ENCODE peak calls at places on chromosomes 2 and 18, in six cellular contexts. H is HepG2, E is K562, S is HCT116, I is SK-N-SH, K is H1. X is an unnamed sample.

GRCh38 chr2:7037340-7038333 is 120.4 kb downstream of the RNF144A start:
- DNase-seq in S (peak), K (no peak), E (peak), I (peak), H (peak), X (peak)

GRCh38 chr2:66925128-66925527 is 472.0 kb upstream of the ETAA1 start:
- DNase-seq in K (no peak), S (no peak), H (no peak), I (no peak), E (no peak), X (peak)

GRCh38 chr2:51247252-51247651 is 215.3 kb upstream of the NRXN1 start:
- DNase-seq in S (no peak), H (no peak), I (no peak), E (no peak), K (no peak), X (no peak)

GRCh38 chr2:219122197-219122965 is 38.2 kb downstream of the NHEJ1 start:
- DNase-seq in I (no peak), E (no peak), K (no peak), H (no peak), S (no peak), X (no peak)

GRCh38 chr18:58533771-58534170 is 95.1 kb downstream of the ALPK2 start:
- DNase-seq in H (no peak), E (no peak), I (no peak), S (no peak), K (no peak), X (no peak)

GRCh38 chr18:1090758-1091157 is 186.1 kb downstream of the ADCYAP1 start:
- DNase-seq in E (no peak), H (no peak), S (no peak), I (no peak), K (no peak), X (no peak)

GRCh38 chr2:192194866-192195547 is at the start of gene TMEFF2:
- DNase-seq in E (peak), I (peak), H (peak), S (no peak), K (peak), X (no peak)

GRCh38 chr2:45267062-45267702 is 257.9 kb upstream of the SIX2 start:
- DNase-seq in I (no peak), S (no peak), K (no peak), E (no peak), H (peak), X (no peak)

GRCh38 chr18:12359515-12359927 is 17.5 kb downstream of the AFG3L2 start:
- DNase-seq in I (no peak), S (no peak), H (no peak), E (no peak), K (no peak), X (no peak)

GRCh38 chr2:42918671-42919335 is 126.4 kb upstream of the HAAO start:
- DNase-seq in E (no peak), K (no peak), H (no peak), I (no peak), S (no peak), X (no peak)

GRCh38 chr2:154507186-154507585 is 191.3 kb upstream of the KCNJ3 start:
- DNase-seq in H (no peak), E (no peak), K (no peak), S (peak), I (peak), X (no peak)

GRCh38 chr2:176997074-176997791 is 215.4 kb upstream of the HNRNPA3 start:
- DNase-seq in E (no peak), H (peak), K (no peak), S (peak), I (no peak), X (no peak)

GRCh38 chr2:15889800-15890498 is 50.4 kb upstream of the MYCN start:
- DNase-seq in E (no peak), K (no peak), H (no peak), I (no peak), S (no peak), X (no peak)

GRCh38 chr18:56890632-56891031 is 239.5 kb downstream of the WDR7 start:
- DNase-seq in K (no peak), H (peak), E (no peak), I (no peak), S (no peak), X (no peak)

GRCh38 chr2:95313296-95314265 is 16.4 kb downstream of the KCNIP3 start:
- DNase-seq in S (no peak), E (no peak), K (no peak), H (no peak), I (no peak), X (peak)

GRCh38 chr2:101912545-101912944 is 79.2 kb upstream of the IL1R2 start:
- DNase-seq in H (no peak), I (no peak), E (no peak), K (no peak), S (no peak), X (no peak)

GRCh38 chr2:118983133-118983532 is 41.1 kb downstream of the MARCO start:
- DNase-seq in E (no peak), K (no peak), I (no peak), H (no peak), S (no peak), X (no peak)

GRCh38 chr18:45008694-45009372 is 328.1 kb downstream of the SETBP1 start:
- DNase-seq in H (no peak), E (no peak), I (no peak), S (no peak), K (no peak), X (no peak)

GRCh38 chr2:137031731-137032130 is 266.4 kb downstream of the THSD7B start:
- DNase-seq in H (no peak), K (no peak), E (no peak), I (no peak), S (no peak), X (no peak)

GRCh38 chr2:86221066-86221684 is 21.9 kb downstream of the MRPL35 start:
- DNase-seq in S (peak), K (no peak), E (peak), H (peak), I (peak), X (peak)

GRCh38 chr2:16739778-16740581 is 74.3 kb upstream of the CYRIA start:
- DNase-seq in I (no peak), K (no peak), S (no peak), E (no peak), H (no peak), X (peak)

GRCh38 chr2:43238176-43238575 is 11.8 kb upstream of the ZFP36L2 start:
- DNase-seq in H (no peak), E (no peak), K (no peak), S (no peak), I (no peak), X (no peak)

GRCh38 chr18:45324489-45325111 is 290.7 kb upstream of the SLC14A2 start:
- DNase-seq in I (no peak), E (no peak), H (no peak), S (no peak), K (peak), X (peak)

GRCh38 chr2:221488134-221488807 is 83.8 kb downstream of the EPHA4 start:
- DNase-seq in E (no peak), H (no peak), I (no peak), S (no peak), K (no peak), X (no peak)

GRCh38 chr2:147177449-147177848 is 667.4 kb upstream of the ACVR2A start:
- DNase-seq in I (no peak), S (no peak), H (no peak), E (no peak), K (no peak), X (no peak)

GRCh38 chr2:43075054-43075593 is 151.3 kb downstream of the ZFP36L2 start:
- DNase-seq in E (no peak), I (peak), K (no peak), H (peak), S (no peak), X (peak)

GRCh38 chr18:13381331-13381730 is 162.8 kb downstream of the LDLRAD4 start:
- DNase-seq in S (no peak), H (no peak), K (no peak), I (no peak), E (no peak), X (no peak)

GRCh38 chr2:38619458-38620164 is 16.9 kb upstream of the HNRNPLL start:
- DNase-seq in H (no peak), I (no peak), K (no peak), S (no peak), E (no peak), X (no peak)

GRCh38 chr18:2655954-2656236 is 369 bp downstream of the SMCHD1 start:
- DNase-seq in S (peak), E (no peak), I (no peak), H (no peak), K (no peak), X (peak)

GRCh38 chr18:2316686-2317308 is 254.5 kb downstream of the METTL4 start:
- DNase-seq in E (no peak), K (no peak), S (no peak), H (peak), I (no peak), X (no peak)

GRCh38 chr18:39561136-39561535 is 1995.5 kb upstream of the CELF4 start:
- DNase-seq in E (no peak), I (no peak), S (no peak), K (no peak), H (no peak), X (no peak)

GRCh38 chr2:174971868-174972781 is 33.1 kb downstream of the CHN1 start:
- DNase-seq in E (no peak), H (no peak), S (peak), I (peak), K (no peak), X (peak)

GRCh38 chr2:19295998-19296502 is 62.4 kb downstream of the OSR1 start:
- DNase-seq in E (no peak), H (no peak), I (no peak), S (no peak), K (no peak), X (no peak)

GRCh38 chr2:74740395-74741075 is 86.5 kb downstream of the SEMA4F start:
- DNase-seq in K (peak), H (peak), E (no peak), I (no peak), S (peak), X (no peak)

GRCh38 chr2:17626986-17627385 is 86.5 kb downstream of the VSNL1 start:
- DNase-seq in I (no peak), S (no peak), E (no peak), K (no peak), H (no peak), X (no peak)

GRCh38 chr18:24083550-24083949 is 55.3 kb upstream of the CABYR start:
- DNase-seq in S (no peak), E (no peak), I (no peak), K (no peak), H (no peak), X (no peak)

GRCh38 chr2:73341039-73341438 is 44.6 kb upstream of the ALMS1 start:
- DNase-seq in E (no peak), K (no peak), I (no peak), S (no peak), H (no peak), X (no peak)

GRCh38 chr2:99488999-99489757 is 639 bp downstream of the REV1 start:
- DNase-seq in I (peak), K (no peak), E (peak), S (no peak), H (peak), X (peak)

GRCh38 chr18:48790226-48790863 is 160.4 kb downstream of the SMAD7 start:
- DNase-seq in K (no peak), I (no peak), H (no peak), E (no peak), S (peak), X (no peak)

GRCh38 chr2:116095636-116096035 is 1653.2 kb downstream of the DPP10 start:
- DNase-seq in K (no peak), S (no peak), E (no peak), H (no peak), I (peak), X (no peak)

GRCh38 chr2:116088246-116088645 is 1645.8 kb downstream of the DPP10 start:
- DNase-seq in E (no peak), I (no peak), K (no peak), S (no peak), H (no peak), X (no peak)

GRCh38 chr2:116098049-116098448 is 1655.6 kb downstream of the DPP10 start:
- DNase-seq in K (no peak), H (no peak), E (no peak), S (no peak), I (peak), X (no peak)

DNA sequence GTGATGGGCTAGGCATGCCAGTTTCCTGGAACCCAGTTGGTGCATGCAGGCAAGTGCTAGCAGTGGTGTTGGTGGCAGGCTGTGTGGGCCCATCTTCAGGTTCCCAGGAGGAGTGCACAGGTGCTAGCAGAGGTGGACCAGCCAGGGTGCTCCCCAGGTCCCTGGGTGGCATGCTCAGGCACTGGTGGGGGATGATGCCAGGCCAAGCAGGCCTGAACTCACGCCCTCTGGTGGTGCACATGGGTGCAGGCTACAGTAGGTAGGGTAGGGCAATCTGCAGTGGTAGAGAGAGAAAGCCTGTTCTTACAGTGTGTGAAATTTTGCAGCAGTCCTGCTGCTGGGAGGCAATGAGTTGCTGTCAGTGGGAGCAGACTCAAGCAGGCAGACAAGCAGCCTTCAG is 1651.8 kb downstream of the DPP10 start:
- DNase-seq in H (no peak), I (peak), S (no peak), E (no peak), K (peak), X (peak)
- TF ChIP-seq JUND in H (no peak), I (no peak), S (no peak), E (no peak), K (no peak), X (no peak)

DNA sequence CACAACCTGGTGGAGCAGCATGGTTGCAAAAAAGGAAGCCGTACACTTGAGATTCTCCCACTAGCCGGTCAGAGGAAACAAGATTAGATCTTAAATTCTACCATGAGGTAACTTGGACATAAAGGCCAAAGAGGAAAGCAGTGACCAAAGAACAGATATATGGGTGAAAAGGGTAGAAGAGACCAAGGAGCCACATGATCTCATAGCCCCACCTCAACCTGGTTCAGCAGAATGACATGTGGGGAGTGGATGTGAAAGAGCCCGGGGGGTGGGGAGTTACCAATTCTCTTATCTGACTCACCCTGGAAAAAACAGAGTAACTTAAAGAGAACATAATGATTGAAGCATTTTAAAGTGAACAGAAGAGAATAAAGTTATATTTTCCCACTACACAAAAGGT is 683.0 kb downstream of the DSC3 start:
- DNase-seq in H (no peak), E (no peak), K (no peak), S (no peak), I (no peak), X (no peak)
- TF ChIP-seq JUND in H (no peak), E (no peak), K (no peak), S (no peak), I (no peak), X (no peak)

GRCh38 chr2:47908682-47909081 is 2.4 kb upstream of the FBXO11 start:
- DNase-seq in K (no peak), S (no peak), I (no peak), H (no peak), E (no peak), X (no peak)

GRCh38 chr2:47904903-47905453 is 1.3 kb downstream of the FBXO11 start:
- DNase-seq in S (no peak), E (peak), K (no peak), H (peak), I (peak), X (peak)

GRCh38 chr2:47905454-47906260 is 641 bp downstream of the FBXO11 start:
- DNase-seq in S (no peak), E (peak), I (peak), K (no peak), H (no peak), X (peak)

GRCh38 chr2:47906261-47907096 is at the start of gene FBXO11:
- DNase-seq in I (peak), S (peak), E (peak), K (peak), H (peak), X (peak)

DNA sequence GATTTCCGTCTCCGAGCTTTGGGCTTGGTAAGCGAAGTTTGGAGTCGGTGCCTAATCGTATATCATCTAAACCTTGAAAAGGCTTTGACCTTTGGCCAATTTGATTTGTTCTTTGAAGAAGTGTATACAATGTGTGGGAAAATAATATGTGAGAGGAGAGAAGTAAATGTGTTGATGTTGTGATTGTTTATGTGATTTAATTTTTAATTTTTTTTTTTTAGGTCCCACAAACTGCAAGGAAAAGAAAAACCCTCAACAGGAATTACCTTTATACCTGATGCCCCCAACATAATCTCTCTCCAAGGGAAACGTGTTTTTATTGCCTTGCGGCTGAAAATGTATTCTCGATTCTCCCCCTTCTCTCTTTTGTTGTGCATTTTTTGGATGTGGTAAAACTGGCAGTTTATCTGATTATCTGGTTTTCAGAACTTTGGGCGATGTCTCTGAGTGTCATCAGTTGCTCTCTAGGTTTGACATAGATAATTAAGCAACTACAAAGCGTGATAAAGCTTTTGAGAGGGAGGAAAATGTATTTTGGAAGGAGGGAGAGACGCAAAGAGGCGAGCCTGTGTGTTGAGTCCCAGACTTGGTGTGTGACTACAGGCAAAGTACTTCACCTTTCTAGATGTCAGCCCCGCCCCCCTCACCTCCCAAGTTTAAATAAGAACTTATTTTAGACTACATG is 941 bp upstream of the FBXO11 start:
- DNase-seq in H (no peak), K (no peak), S (no peak), I (no peak), E (peak), X (no peak)
- TF ChIP-seq JUND in H (no peak), K (no peak), S (no peak), I (no peak), E (no peak), X (no peak)

GRCh38 chr18:27901424-27902226 is 275.3 kb downstream of the CDH2 start:
- DNase-seq in E (no peak), K (no peak), I (no peak), S (no peak), H (no peak), X (no peak)
- TF ChIP-seq JUND in E (no peak), K (no peak), I (no peak), S (no peak), H (no peak), X (no peak)

DNA sequence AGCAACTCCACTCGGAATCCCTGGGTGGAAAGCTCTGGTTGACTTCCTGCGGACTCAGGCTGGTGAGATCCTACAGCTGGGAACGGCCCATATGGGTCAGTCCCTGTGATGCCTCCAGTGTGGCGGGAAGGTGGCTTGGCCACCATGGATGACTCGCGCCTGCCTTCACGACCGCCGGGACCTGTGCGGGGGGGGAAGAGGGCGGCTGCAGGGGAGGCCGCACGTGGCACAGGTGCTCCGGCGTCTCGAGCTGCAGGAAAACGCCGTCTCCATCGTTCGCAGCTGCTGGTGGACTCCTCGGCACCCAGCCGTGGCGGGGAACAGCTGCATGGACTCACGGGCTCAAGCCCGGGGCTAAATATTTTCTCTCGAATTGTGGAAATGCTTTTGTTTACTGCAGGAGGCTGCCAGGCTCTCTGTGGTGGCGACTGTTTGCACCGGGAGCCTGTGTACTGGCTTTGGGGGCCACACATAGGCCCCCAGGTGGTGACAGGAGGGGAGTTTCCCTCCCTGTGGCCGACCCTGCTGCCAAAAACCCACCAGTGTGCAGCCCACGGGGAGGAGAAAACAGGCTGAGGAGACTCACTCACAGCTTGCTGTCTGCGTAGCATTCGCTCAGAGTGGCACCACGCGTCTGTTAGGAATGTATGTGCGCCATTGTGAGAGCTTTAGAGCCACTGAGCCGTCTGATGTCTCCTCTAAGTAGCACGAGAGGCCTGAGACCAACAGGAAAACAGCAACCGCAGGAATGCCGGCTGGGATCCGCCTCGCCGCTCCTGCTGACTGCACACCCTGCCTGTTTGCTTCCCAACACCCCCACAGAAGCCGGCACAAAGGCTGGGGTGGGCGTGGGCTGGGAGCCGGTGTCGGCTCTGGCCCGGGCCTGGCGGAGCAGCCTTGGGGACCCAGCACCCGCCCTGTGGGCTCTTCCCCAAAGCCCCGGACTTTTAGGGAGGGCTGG is 89.2 kb downstream of the NFATC1 start:
- DNase-seq in S (no peak), H (peak), I (no peak), E (no peak), K (no peak), X (no peak)
- TF ChIP-seq JUND in S (no peak), H (no peak), I (no peak), E (no peak), K (no peak), X (no peak)

GRCh38 chr2:3189076-3189591 is 188.5 kb downstream of the EIPR1 start:
- DNase-seq in K (no peak), E (no peak), I (no peak), S (no peak), H (no peak), X (no peak)
- TF ChIP-seq JUND in K (no peak), E (no peak), I (no peak), S (no peak), H (no peak), X (no peak)

GRCh38 chr18:47321815-47322214 is 70.4 kb upstream of the SKOR2 start:
- DNase-seq in E (no peak), S (no peak), I (no peak), H (no peak), K (no peak), X (no peak)

GRCh38 chr18:47316924-47317323 is 65.5 kb upstream of the SKOR2 start:
- DNase-seq in I (no peak), H (no peak), S (no peak), E (no peak), K (no peak), X (no peak)

GRCh38 chr18:47323158-47323557 is 71.7 kb upstream of the SKOR2 start:
- DNase-seq in K (no peak), H (no peak), E (no peak), S (no peak), I (no peak), X (no peak)

GRCh38 chr18:47317824-47318508 is 66.5 kb upstream of the SKOR2 start:
- DNase-seq in E (no peak), H (no peak), K (no peak), S (no peak), I (no peak), X (no peak)
- TF ChIP-seq JUND in E (no peak), H (no peak), K (no peak), S (no peak), I (no peak), X (no peak)